ENCODE peak calls at places on chromosome X, in ten cellular contexts. T is GM23248, K is mammary epithelial cell, U is HCT116, G is GM23338, Z is fibroblast of lung, A is astrocyte, C is IMR-90, D is SK-N-SH, H is H9. X is an unnamed sample.

GRCh38 chrX:107691024-107691448 is 62.7 kb downstream of the PRPS1 start:
- DNase-seq in U (no peak), K (no peak), Z (no peak), D (no peak), H (no peak), T (no peak), A (no peak), C (no peak), G (no peak), X (no peak)

GRCh38 chrX:9884031-9884779 is 83.0 kb upstream of the CLDN34 start:
- DNase-seq in D (no peak), T (no peak), Z (no peak), G (no peak), C (no peak), K (no peak), A (no peak), U (no peak), H (no peak), X (no peak)

GRCh38 chrX:989959-990510 is 222.4 kb downstream of the CRLF2 start:
- DNase-seq in G (no peak), H (peak; percentile 87), K (peak; percentile 89), C (peak; percentile 56), T (no peak), Z (peak; percentile 30), D (no peak), A (peak; percentile 92), U (peak; percentile 78), X (no peak)

GRCh38 chrX:63350551-63350950 is 581 bp downstream of the SPIN4 start:
- DNase-seq in D (peak; percentile 9), C (no peak), Z (peak; percentile 6), H (peak; percentile 30), A (peak; percentile 4), T (peak; percentile 34), G (peak; percentile 24), U (no peak), K (peak; percentile 29), X (peak; percentile 24)

GRCh38 chrX:135985123-135985973 is at the start of gene SLC9A6:
- DNase-seq in U (no peak), H (peak; percentile 69), K (peak; percentile 50), Z (peak; percentile 37), D (peak; percentile 90), C (peak; percentile 17), G (peak; percentile 81), A (no peak), T (peak; percentile 73), X (peak; percentile 75)

GRCh38 chrX:23478056-23478455 is 143.4 kb downstream of the PTCHD1 start:
- DNase-seq in G (no peak), H (no peak), A (peak; percentile 4), Z (no peak), U (no peak), K (peak; percentile 35), D (no peak), C (no peak), T (peak; percentile 39), X (no peak)

GRCh38 chrX:138885886-138886285 is 174.4 kb upstream of the FGF13 start:
- DNase-seq in T (peak; percentile 68), H (no peak), Z (peak; percentile 21), G (no peak), C (no peak), K (peak; percentile 5), U (no peak), D (no peak), A (peak; percentile 71), X (no peak)

GRCh38 chrX:130075768-130076167 is 34.5 kb downstream of the ELF4 start:
- DNase-seq in K (no peak), H (no peak), A (no peak), T (no peak), D (no peak), U (no peak), C (no peak), Z (no peak), G (no peak), X (no peak)

GRCh38 chrX:9955506-9955905 is 11.7 kb upstream of the CLDN34 start:
- DNase-seq in C (peak; percentile 90), K (no peak), T (peak; percentile 23), U (no peak), G (no peak), H (no peak), D (no peak), A (peak; percentile 62), Z (peak; percentile 79), X (no peak)

GRCh38 chrX:155767101-155767878 is 113.9 kb upstream of the VAMP7 start:
- DNase-seq in D (peak; percentile 25), A (peak; percentile 83), H (peak; percentile 74), Z (peak; percentile 83), T (peak; percentile 68), G (peak; percentile 87), U (peak; percentile 71), K (peak; percentile 80), C (peak; percentile 74), X (peak; percentile 65)

GRCh38 chrX:46561931-46562721 is 11.4 kb upstream of the CHST7 start:
- DNase-seq in G (no peak), C (no peak), T (no peak), H (no peak), A (no peak), U (no peak), D (no peak), Z (no peak), K (no peak), X (no peak)

GRCh38 chrX:31147175-31147574 is 75.3 kb upstream of the FTHL17 start:
- DNase-seq in G (no peak), Z (no peak), H (no peak), A (no peak), T (no peak), U (no peak), C (no peak), K (no peak), D (no peak), X (no peak)

GRCh38 chrX:70398899-70399298 is 24.2 kb upstream of the GDPD2 start:
- DNase-seq in A (no peak), H (no peak), K (no peak), D (no peak), Z (peak; percentile 25), C (peak; percentile 16), G (no peak), U (no peak), T (peak; percentile 2), X (no peak)

GRCh38 chrX:81586091-81586490 is 384.2 kb downstream of the SH3BGRL start:
- DNase-seq in G (no peak), T (no peak), U (no peak), C (no peak), K (no peak), H (no peak), D (no peak), A (no peak), Z (no peak), X (no peak)

DNA sequence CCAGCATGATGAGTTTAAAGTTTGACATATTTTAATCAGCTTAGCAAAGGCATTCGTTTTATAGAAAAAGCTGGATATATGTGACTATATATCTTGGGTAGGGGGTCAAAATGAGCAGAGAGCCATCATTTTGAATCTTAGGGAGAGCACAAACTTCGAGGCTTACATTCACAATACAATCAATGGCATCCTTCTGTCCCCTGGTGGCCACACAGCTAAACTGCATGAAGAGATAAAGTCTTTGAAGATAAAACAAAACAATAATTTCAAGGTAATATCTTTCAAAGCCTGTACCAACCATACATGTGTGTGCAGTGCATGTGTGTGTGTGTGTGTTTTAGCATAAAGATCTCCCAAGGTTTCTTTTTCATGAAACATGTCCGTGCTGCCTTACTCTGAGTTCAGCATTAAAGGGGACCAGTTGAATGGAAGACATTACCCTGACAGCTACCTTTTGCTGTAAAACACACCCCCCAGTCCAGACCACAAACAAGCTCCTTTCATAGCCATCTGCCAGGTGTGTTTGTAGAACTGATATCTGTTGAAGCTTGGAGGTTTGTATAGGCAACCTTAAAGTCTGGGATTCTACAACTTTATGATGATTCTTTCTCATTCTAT is 22.0 kb downstream of the DYNLT3 start:
- DNase-seq in Z (peak; percentile 46), A (no peak), U (peak; percentile 8), K (peak; percentile 26), H (peak; percentile 25), C (peak; percentile 38), D (peak; percentile 12), T (peak; percentile 48), G (peak; percentile 59), X (no peak)
- H2AFZ ChIP-seq in Z (no peak overlapping the region), A (no peak overlapping the region), U (no peak overlapping the region), K (no peak overlapping the region), H (no peak overlapping the region), C (no peak overlapping the region), D (no peak overlapping the region), T (no peak overlapping the region), G (no peak overlapping the region), X (no peak overlapping the region)

GRCh38 chrX:116379854-116380253 is 56.6 kb upstream of the SLC6A14 start:
- DNase-seq in Z (peak; percentile 85), A (no peak), K (peak; percentile 79), T (peak; percentile 77), D (no peak), U (no peak), H (no peak), C (peak; percentile 6), G (no peak), X (no peak)
- H2AFZ ChIP-seq in Z (no peak overlapping the region), A (no peak overlapping the region), K (peak overlapping the region; percentile 79), T (peak overlapping the region; percentile 41), D (no peak overlapping the region), U (no peak overlapping the region), H (no peak overlapping the region), C (no peak overlapping the region), G (no peak overlapping the region), X (no peak overlapping the region)

GRCh38 chrX:18722500-18723071 is 15.1 kb downstream of the PPEF1 start:
- DNase-seq in A (no peak), T (no peak), Z (no peak), G (no peak), H (no peak), C (no peak), D (no peak), K (no peak), U (no peak), X (no peak)

GRCh38 chrX:18721683-18722499 is 14.4 kb downstream of the PPEF1 start:
- DNase-seq in C (no peak), K (no peak), H (no peak), D (no peak), T (no peak), G (no peak), U (no peak), A (no peak), Z (no peak), X (no peak)

GRCh38 chrX:18719852-18720251 is 12.4 kb downstream of the PPEF1 start:
- DNase-seq in D (no peak), H (no peak), A (no peak), Z (no peak), U (no peak), C (no peak), K (no peak), T (no peak), G (no peak), X (no peak)

GRCh38 chrX:18725316-18725943 is 18.0 kb downstream of the PPEF1 start:
- DNase-seq in Z (no peak), C (no peak), K (no peak), D (no peak), H (peak; percentile 36), G (peak; percentile 7), T (no peak), A (no peak), U (no peak), X (no peak)
- H2AFZ ChIP-seq in Z (no peak overlapping the region), C (no peak overlapping the region), K (no peak overlapping the region), D (no peak overlapping the region), H (no peak overlapping the region), G (no peak overlapping the region), T (no peak overlapping the region), A (no peak overlapping the region), U (no peak overlapping the region), X (no peak overlapping the region)

DNA sequence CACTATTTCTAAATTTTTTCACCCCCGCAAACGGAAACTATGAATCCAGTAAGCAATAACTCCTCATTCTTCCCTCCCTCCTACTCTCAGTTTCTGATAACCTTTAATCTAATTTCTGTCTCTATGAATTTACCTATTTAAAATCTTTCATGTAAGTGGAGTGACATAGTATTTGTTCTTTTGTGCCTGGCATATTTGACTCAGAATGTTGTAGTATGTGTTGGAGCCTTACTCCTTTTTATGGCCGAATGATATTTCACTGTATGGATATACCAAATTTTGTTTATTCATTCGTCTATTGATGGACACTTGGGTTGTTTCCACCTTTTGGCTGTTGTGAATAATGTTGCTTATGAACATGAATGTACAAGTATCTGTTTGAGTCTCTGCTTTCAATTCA is 61.1 kb upstream of the C1GALT1C1 start:
- DNase-seq in H (no peak), G (no peak), D (no peak), Z (no peak), U (no peak), K (no peak), C (no peak), T (no peak), A (no peak), X (no peak)
- H2AFZ ChIP-seq in H (no peak overlapping the region), G (no peak overlapping the region), D (no peak overlapping the region), Z (no peak overlapping the region), U (no peak overlapping the region), K (no peak overlapping the region), C (no peak overlapping the region), T (no peak overlapping the region), A (no peak overlapping the region), X (no peak overlapping the region)